ENCODE peak calls at places on chromosome 20, in four cellular contexts. B, E, C and D are unnamed samples.

GRCh38 chr20:775679-776135 is 7.4 kb upstream of the SLC52A3 start:
- DNase-seq in C (no peak), B (peak), E (peak), D (no peak)

GRCh38 chr20:18006684-18007083 is 37.9 kb downstream of the MGME1 start:
- DNase-seq in C (no peak), B (no peak), E (no peak), D (no peak)

GRCh38 chr20:46573788-46574581 is 23.5 kb upstream of the OCSTAMP start:
- DNase-seq in E (no peak), C (no peak), B (peak), D (no peak)

GRCh38 chr20:32902456-32903420 is 44.0 kb downstream of the EFCAB8 start:
- DNase-seq in E (peak), B (peak), C (peak), D (no peak)

GRCh38 chr20:53910312-53911002 is 159.9 kb downstream of the BCAS1 start:
- DNase-seq in C (no peak), B (no peak), E (no peak), D (no peak)

GRCh38 chr20:59725476-59726119 is 121.3 kb downstream of the PHACTR3 start:
- DNase-seq in E (peak), C (no peak), B (no peak), D (no peak)

GRCh38 chr20:57062696-57063270 is 203.7 kb downstream of the BMP7 start:
- DNase-seq in E (no peak), B (no peak), C (no peak), D (no peak)

GRCh38 chr20:58308680-58309527 is 611 bp upstream of the RAB22A start:
- DNase-seq in B (peak), E (peak), C (peak), D (no peak)

GRCh38 chr20:4091332-4092135 is 76.2 kb upstream of the RNF24 start:
- DNase-seq in B (peak), E (peak), C (peak), D (peak)

GRCh38 chr20:54622338-54623280 is 147.2 kb downstream of the DOK5 start:
- DNase-seq in C (no peak), E (no peak), B (no peak), D (no peak)

GRCh38 chr20:58458342-58459057 is 56.7 kb downstream of the APCDD1L start:
- DNase-seq in E (no peak), B (no peak), C (no peak), D (no peak)

GRCh38 chr20:25685276-25686080 is 11.2 kb downstream of the ZNF337 start:
- DNase-seq in C (no peak), E (peak), B (no peak), D (no peak)

GRCh38 chr20:1946762-1947534 is 46.9 kb downstream of the PDYN start:
- DNase-seq in E (peak), B (no peak), C (no peak), D (no peak)

GRCh38 chr20:63186528-63187316 is 29.2 kb downstream of the YTHDF1 start:
- DNase-seq in E (no peak), B (no peak), C (no peak), D (no peak)

GRCh38 chr20:56995635-56996075 is 270.8 kb downstream of the BMP7 start:
- DNase-seq in E (peak), C (peak), B (peak), D (no peak)

GRCh38 chr20:62885808-62886708 is 24.4 kb upstream of the TCFL5 start:
- DNase-seq in E (no peak), C (peak), B (no peak), D (no peak)

GRCh38 chr20:50153153-50153499 is 397 bp downstream of the PEDS1 start:
- DNase-seq in B (no peak), C (no peak), E (peak), D (no peak)

GRCh38 chr20:59561228-59561605 is 43.1 kb upstream of the PHACTR3 start:
- DNase-seq in E (no peak), B (no peak), C (no peak), D (no peak)

GRCh38 chr20:44959082-44959895 is 908 bp downstream of the TOMM34 start:
- DNase-seq in B (peak), E (peak), C (peak), D (peak)

GRCh38 chr20:57381596-57382503 is 9.3 kb upstream of the RBM38 start:
- DNase-seq in C (peak), B (peak), E (peak), D (peak)

GRCh38 chr20:63284083-63284440 is 8.9 kb upstream of the COL20A1 start:
- DNase-seq in E (no peak), B (no peak), C (no peak), D (no peak)

GRCh38 chr20:56388882-56389281 is 3.1 kb downstream of the AURKA start:
- DNase-seq in E (no peak), C (no peak), B (no peak), D (no peak)

GRCh38 chr20:36932476-36933426 is 18.8 kb downstream of the SAMHD1 start:
- DNase-seq in C (no peak), E (no peak), B (no peak), D (no peak)

GRCh38 chr20:40672095-40672494 is 16.9 kb downstream of the MAFB start:
- DNase-seq in B (no peak), C (no peak), E (no peak), D (no peak)

GRCh38 chr20:9617940-9618339 is 103.5 kb downstream of the LAMP5 start:
- DNase-seq in E (peak), C (peak), B (peak), D (no peak)

GRCh38 chr20:39825524-39825923 is 863.4 kb downstream of the DHX35 start:
- DNase-seq in B (no peak), E (no peak), C (no peak), D (no peak)

GRCh38 chr20:51388227-51388626 is 154.3 kb downstream of the NFATC2 start:
- DNase-seq in C (no peak), B (no peak), E (no peak), D (no peak)

GRCh38 chr20:44643596-44644383 is 7.7 kb downstream of the ADA start:
- DNase-seq in E (peak), C (no peak), B (no peak), D (peak)

GRCh38 chr20:675453-676314 is at the start of gene SCRT2:
- DNase-seq in C (peak), E (peak), B (peak), D (peak)

GRCh38 chr20:16128538-16129106 is 444.6 kb downstream of the KIF16B start:
- DNase-seq in B (no peak), E (no peak), C (no peak), D (no peak)

GRCh38 chr20:64257107-64257757 is 1.7 kb downstream of the PCMTD2 start:
- DNase-seq in E (no peak), B (no peak), C (no peak), D (no peak)

DNA sequence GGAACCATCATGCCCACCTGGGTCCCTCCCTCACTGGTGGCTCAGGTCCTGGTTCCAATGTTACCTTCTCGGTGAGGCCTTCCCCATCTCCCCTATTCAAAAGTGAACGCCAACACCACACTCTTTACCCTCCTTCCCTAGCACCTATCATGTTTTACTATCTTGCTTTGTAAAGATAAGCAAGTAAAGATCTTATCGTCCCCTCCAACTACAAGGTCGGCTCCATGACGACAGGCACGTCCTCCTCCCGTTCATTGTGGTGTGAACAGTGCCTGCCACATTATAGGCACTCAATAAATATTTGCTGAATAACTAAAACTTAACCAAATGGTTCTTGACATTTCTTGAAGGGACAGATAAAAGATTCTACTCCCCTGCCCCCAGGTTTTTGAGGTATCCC is 147.1 kb downstream of the PREX1 start:
- DNase-seq in B (no peak), C (no peak), E (no peak), D (no peak)
- TF ChIP-seq CTCF in B (no peak), C (no peak), E (no peak), D (no peak)

GRCh38 chr20:31572042-31572700 is 32.9 kb upstream of the ID1 start:
- DNase-seq in B (no peak), E (peak), C (no peak), D (no peak)
- TF ChIP-seq POLR2AphosphoS5 in B (no peak), E (no peak), C (no peak), D (no peak)

DNA sequence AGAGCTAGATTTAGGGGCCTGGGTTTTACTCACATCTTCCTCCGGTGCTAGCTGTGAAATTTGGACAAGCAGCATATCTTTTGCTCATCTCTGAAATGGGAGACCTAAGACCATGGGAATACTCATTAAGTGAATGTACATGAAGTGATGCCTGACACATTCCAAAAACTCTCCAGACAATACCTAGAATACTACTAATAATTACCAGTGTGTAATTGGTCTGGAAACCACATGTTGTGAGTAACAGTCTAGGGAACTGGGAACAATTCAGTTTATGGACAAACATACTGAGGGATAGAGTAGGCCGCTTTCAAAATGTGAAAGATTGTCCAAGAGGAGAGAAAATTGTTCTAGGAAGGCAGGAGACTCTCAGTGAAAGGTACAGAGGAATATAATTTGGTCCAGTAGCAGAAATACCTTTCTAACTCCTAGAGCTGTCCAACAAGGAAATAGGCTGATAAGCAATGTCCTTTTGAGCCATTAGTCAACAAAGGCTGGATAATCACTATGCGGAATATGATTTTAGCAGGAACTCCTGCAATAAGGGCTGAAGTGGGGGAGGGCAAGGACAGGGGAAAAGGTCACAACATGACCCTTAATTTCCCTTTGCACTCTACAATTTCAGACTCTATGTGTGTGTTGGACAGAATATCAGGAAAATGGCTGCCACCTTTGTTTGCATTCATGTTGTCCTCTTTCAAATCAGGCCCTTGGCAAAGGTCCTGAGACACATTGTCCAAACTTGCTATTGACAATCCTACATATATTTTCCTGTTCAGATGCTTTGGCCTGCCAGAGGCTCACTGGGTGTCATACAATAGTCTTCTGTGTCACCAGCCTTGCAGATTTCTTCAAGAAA is 315.4 kb downstream of the PLCB1 start:
- DNase-seq in B (no peak), E (no peak), C (no peak), D (no peak)
- TF ChIP-seq REST in B (no peak), E (no peak), C (peak), D (peak)

DNA sequence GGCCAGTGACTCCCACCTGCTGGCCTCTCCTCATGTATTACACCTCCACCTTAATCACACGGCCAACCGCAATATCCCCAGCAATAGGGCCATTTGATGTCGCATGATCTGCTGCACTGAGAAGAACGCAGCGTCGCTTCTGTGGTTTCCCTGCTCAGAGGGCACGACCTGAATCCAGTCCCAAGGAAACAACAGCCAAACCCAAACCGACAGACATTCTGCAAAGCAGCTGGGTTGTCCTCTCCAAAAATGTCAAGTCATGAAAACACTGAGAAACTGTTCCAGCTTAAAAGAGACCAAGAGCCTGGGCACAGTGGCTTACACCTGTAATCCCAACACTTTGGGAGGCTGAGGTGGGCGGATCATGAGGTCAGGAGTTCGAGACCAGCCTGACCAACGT is 7.5 kb upstream of the BPI start:
- DNase-seq in B (no peak), E (no peak), C (no peak), D (no peak)
- TF ChIP-seq CTCF in B (no peak), E (no peak), C (no peak), D (no peak)

GRCh38 chr20:47785321-47785899 is at the start of gene SULF2:
- DNase-seq in C (peak), E (peak), B (no peak), D (no peak)
- TF ChIP-seq POLR2AphosphoS5 in C (no peak), E (no peak), B (no peak), D (no peak)